ENCODE peak calls at places on chromosomes 2 and 18, in seven cellular contexts. J is transverse colon, C is gastrocnemius medialis, A is A549, X is tibial nerve, N is K562, Y is endothelial cell of umbilical vein. E is an unnamed sample.

GRCh38 chr2:75994759-75995158 is 284.0 kb upstream of the GCFC2 start:
- DNase-seq in J (no peak), C (no peak), A (no peak), X (no peak), N (no peak), Y (no peak), E (no peak)

GRCh38 chr2:226622484-226622883 is 177.1 kb downstream of the IRS1 start:
- DNase-seq in J (no peak), C (no peak), A (no peak), X (no peak), N (no peak), Y (no peak), E (no peak)

GRCh38 chr2:120257522-120257921 is 4.9 kb downstream of the RALB start:
- DNase-seq in J (no peak), C (no peak), A (no peak), X (no peak), N (no peak), Y (peak; percentile 67), E (no peak)

GRCh38 chr18:47260138-47260923 is 8.9 kb upstream of the SKOR2 start:
- DNase-seq in J (peak; percentile 21), C (no peak), A (peak; percentile 28), X (no peak), N (peak; percentile 32), Y (peak; percentile 25), E (no peak)

GRCh38 chr2:45121236-45121927 is 112.1 kb upstream of the SIX2 start:
- DNase-seq in J (no peak), C (no peak), A (no peak), X (no peak), N (no peak), Y (no peak), E (no peak)

GRCh38 chr2:187875271-187875670 is 321.0 kb upstream of the TFPI start:
- DNase-seq in J (no peak), C (no peak), A (no peak), X (no peak), N (no peak), Y (no peak), E (no peak)

GRCh38 chr18:41268271-41268670 is 686.8 kb upstream of the PIK3C3 start:
- DNase-seq in J (no peak), C (no peak), A (no peak), X (no peak), N (no peak), Y (no peak), E (no peak)

GRCh38 chr2:97751752-97752151 is 38.4 kb downstream of the ZAP70 start:
- DNase-seq in J (no peak), C (no peak), A (no peak), X (no peak), N (no peak), Y (no peak), E (no peak)

GRCh38 chr2:204655101-204655500 is 109.8 kb downstream of the PARD3B start:
- DNase-seq in J (no peak), C (no peak), A (no peak), X (no peak), N (no peak), Y (no peak), E (no peak)

GRCh38 chr2:42906557-42907380 is 114.4 kb upstream of the HAAO start:
- DNase-seq in J (peak; percentile 55), C (no peak), A (no peak), X (peak; percentile 59), N (peak; percentile 65), Y (peak; percentile 62), E (no peak)

GRCh38 chr2:138275292-138275690 is 226.3 kb upstream of the SPOPL start:
- DNase-seq in J (peak; percentile 40), C (no peak), A (no peak), X (no peak), N (no peak), Y (no peak), E (no peak)

GRCh38 chr2:41910126-41910525 is 137.7 kb upstream of the PKDCC start:
- DNase-seq in J (no peak), C (no peak), A (no peak), X (no peak), N (no peak), Y (no peak), E (no peak)

GRCh38 chr2:201642579-201643215 is 606 bp downstream of the TMEM237 start:
- DNase-seq in J (peak; percentile 84), C (peak; percentile 53), A (peak; percentile 67), X (peak; percentile 68), N (peak; percentile 86), Y (peak; percentile 85), E (peak; percentile 87)

GRCh38 chr18:23563377-23564043 is 22.8 kb downstream of the NPC1 start:
- DNase-seq in J (no peak), C (no peak), A (no peak), X (no peak), N (no peak), Y (no peak), E (no peak)

GRCh38 chr2:3718679-3719078 is 15.3 kb downstream of the DCDC2C start:
- DNase-seq in J (no peak), C (no peak), A (no peak), X (no peak), N (no peak), Y (no peak), E (no peak)

GRCh38 chr2:109711230-109712125 is 82.6 kb upstream of the RGPD5 start:
- DNase-seq in J (no peak), C (no peak), A (no peak), X (no peak), N (no peak), Y (peak; percentile 10), E (peak; percentile 20)

GRCh38 chr18:3972291-3972985 is 482.7 kb downstream of the DLGAP1 start:
- DNase-seq in J (no peak), C (no peak), A (no peak), X (no peak), N (no peak), Y (no peak), E (no peak)

GRCh38 chr18:3979024-3979423 is 476.1 kb downstream of the DLGAP1 start:
- DNase-seq in J (no peak), C (no peak), A (no peak), X (no peak), N (no peak), Y (no peak), E (no peak)

GRCh38 chr18:3966985-3967856 is 487.9 kb downstream of the DLGAP1 start:
- DNase-seq in J (no peak), C (no peak), A (peak; percentile 39), X (no peak), N (no peak), Y (no peak), E (no peak)

GRCh38 chr18:3970929-3971328 is 484.2 kb downstream of the DLGAP1 start:
- DNase-seq in J (no peak), C (no peak), A (no peak), X (no peak), N (no peak), Y (no peak), E (no peak)

DNA sequence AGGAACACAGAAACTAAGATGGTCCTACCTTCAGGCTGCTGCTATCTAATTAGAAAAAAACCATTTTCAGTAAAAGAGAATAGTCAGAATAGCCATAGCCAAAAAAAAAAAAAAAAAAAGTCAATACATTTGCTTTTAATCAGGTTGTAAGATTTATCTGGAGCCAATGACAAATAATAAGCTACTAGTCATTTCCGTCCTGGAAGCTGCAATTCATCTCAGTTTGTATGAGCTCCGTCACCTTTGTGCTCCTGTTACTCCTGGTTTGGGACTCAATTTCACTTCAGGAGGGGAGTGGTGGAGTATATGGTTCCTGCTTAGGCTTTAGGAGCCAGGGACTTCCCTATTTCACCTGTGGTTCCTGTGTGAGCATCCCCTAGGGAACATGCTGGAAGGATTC is 481.9 kb downstream of the DLGAP1 start:
- DNase-seq in J (no peak), C (no peak), A (no peak), X (no peak), N (no peak), Y (no peak), E (no peak)
- H3K27ac ChIP-seq in J (no peak overlapping the region), C (no peak overlapping the region), A (peak overlapping the region; percentile 27), X (no peak overlapping the region), N (no peak overlapping the region), Y (no peak overlapping the region), E (no peak overlapping the region)

DNA sequence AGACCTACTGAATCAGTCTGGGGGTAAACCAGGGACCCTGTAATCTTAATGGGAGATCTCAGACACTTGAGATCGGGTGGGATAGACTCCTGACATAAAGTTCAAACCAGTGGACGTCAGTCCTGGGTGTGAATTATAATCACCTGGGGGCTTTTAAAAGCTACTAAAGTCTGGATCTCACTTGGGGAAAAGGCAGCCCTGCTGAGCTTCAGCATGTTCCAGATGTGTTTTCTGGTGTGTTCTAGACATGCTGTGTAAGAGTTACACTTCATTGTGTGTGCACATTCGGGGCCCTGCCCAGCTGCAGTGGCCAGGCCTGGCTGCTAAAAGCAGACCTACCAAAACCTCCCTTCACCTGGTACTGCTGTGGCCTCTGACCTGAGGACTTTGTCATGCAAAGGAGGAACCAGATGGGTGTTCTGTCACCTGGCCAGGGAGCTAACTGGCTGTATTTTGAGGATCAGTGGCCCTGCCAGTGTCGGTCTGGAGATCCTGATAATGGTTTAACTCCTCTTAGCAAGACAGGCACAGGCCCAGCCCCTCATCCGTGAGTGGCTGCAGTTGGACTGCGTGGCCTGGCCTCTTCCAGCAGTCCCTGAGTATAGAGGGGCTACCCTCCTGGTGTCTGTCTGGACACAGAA is 10.6 kb downstream of the RRM2 start:
- DNase-seq in J (no peak), C (no peak), A (no peak), X (no peak), N (no peak), Y (no peak), E (no peak)
- TF ChIP-seq POLR2A in J (no peak), C (no peak), A (no peak), X (no peak), N (peak; percentile 64), Y (no peak), E (no peak)

DNA sequence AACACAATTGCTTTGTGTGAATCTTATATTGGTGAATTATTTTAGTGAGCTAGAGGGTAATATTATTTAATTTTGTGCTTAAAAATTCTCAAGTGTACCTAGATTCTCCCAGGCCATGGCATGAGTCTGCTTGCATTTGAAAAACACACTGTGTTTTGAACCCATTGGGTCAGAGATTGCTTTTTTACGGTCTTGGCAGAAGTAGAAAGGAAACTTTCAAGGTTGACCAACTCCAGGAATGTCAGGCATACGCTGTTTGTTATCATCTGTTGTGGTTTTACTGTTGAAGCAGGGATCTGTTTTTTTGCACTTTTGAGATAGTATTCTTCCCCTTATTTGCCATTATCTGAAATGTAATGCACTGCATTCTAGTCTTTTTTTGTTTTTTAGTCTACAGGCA is 377.4 kb downstream of the RPRM start:
- DNase-seq in J (no peak), C (no peak), A (no peak), X (no peak), N (no peak), Y (no peak), E (no peak)
- H3K4me1 ChIP-seq in J (no peaks in the 10 kb centered on the region), C (no peaks in the 10 kb centered on the region), A (no peaks in the 10 kb centered on the region), X (no peaks in the 10 kb centered on the region), N (no peaks in the 10 kb centered on the region), Y (no peaks in the 10 kb centered on the region), E (no peaks in the 10 kb centered on the region)

GRCh38 chr2:54677476-54678265 is 45.8 kb upstream of the EML6 start:
- DNase-seq in J (no peak), C (no peak), A (no peak), X (no peak), N (no peak), Y (no peak), E (no peak)

GRCh38 chr2:54676656-54677055 is 46.8 kb upstream of the EML6 start:
- DNase-seq in J (no peak), C (no peak), A (no peak), X (no peak), N (no peak), Y (no peak), E (no peak)

GRCh38 chr2:54680397-54681032 is 42.9 kb upstream of the EML6 start:
- DNase-seq in J (no peak), C (no peak), A (no peak), X (no peak), N (no peak), Y (no peak), E (no peak)

GRCh38 chr2:54675738-54676137 is 47.7 kb upstream of the EML6 start:
- DNase-seq in J (no peak), C (no peak), A (no peak), X (no peak), N (no peak), Y (peak; percentile 21), E (no peak)

GRCh38 chr2:54678719-54679118 is 44.7 kb upstream of the EML6 start:
- DNase-seq in J (no peak), C (no peak), A (no peak), X (no peak), N (no peak), Y (no peak), E (no peak)
- H3K27ac ChIP-seq in J (no peak overlapping the region), C (no peak overlapping the region), A (no peak overlapping the region), X (no peak overlapping the region), N (no peak overlapping the region), Y (no peak overlapping the region), E (no peak overlapping the region)